ENCODE peak calls at places on chromosomes 12 and 14, in four cellular contexts. D, Y, U and V are unnamed samples. For H3K27me3 and H3K4me1, the result is how much of the 10 kb centered on the place peaks cover.

GRCh38 chr14:23567186-23568020 is at the start of gene AP1G2:
- DNase-seq in D (peak), Y (peak), U (peak), V (peak)

GRCh38 chr12:50686976-50687375 is 76.9 kb upstream of the ATF1 start:
- DNase-seq in D (no peak), Y (no peak), U (no peak), V (no peak)

GRCh38 chr14:78606111-78606510 is 435.9 kb downstream of the NRXN3 start:
- DNase-seq in D (no peak), Y (no peak), U (no peak), V (no peak)

GRCh38 chr12:19095869-19096480 is 33.6 kb upstream of the PLEKHA5 start:
- DNase-seq in D (no peak), Y (no peak), U (no peak), V (no peak)

GRCh38 chr12:66048843-66049537 is 81.6 kb downstream of the LLPH start:
- DNase-seq in D (no peak), Y (no peak), U (no peak), V (peak)

GRCh38 chr12:67891566-67891965 is 97.7 kb upstream of the IFNG-AS1 start:
- DNase-seq in D (no peak), Y (no peak), U (no peak), V (no peak)

GRCh38 chr12:73950506-73950905 is 587.1 kb upstream of the ATXN7L3B start:
- DNase-seq in D (no peak), Y (no peak), U (no peak), V (no peak)

GRCh38 chr14:68580676-68581075 is 212.2 kb downstream of the ZFP36L1 start:
- DNase-seq in D (peak), Y (no peak), U (no peak), V (no peak)

GRCh38 chr14:103204852-103205540 is 81.7 kb downstream of the TNFAIP2 start:
- DNase-seq in D (no peak), Y (no peak), U (no peak), V (no peak)

GRCh38 chr12:26136688-26137087 is 11.9 kb upstream of the BHLHE41 start:
- DNase-seq in D (no peak), Y (no peak), U (no peak), V (no peak)

GRCh38 chr12:26121323-26121740 is 3.5 kb downstream of the BHLHE41 start:
- DNase-seq in D (no peak), Y (no peak), U (no peak), V (peak)

GRCh38 chr12:116818341-116818856 is 62.8 kb downstream of the HRK start:
- DNase-seq in D (peak), Y (no peak), U (peak), V (no peak)

GRCh38 chr12:51752490-51752889 is 96.0 kb downstream of the FIGNL2 start:
- DNase-seq in D (peak), Y (peak), U (peak), V (no peak)

GRCh38 chr12:68405292-68405900 is 73.2 kb upstream of the MDM1 start:
- DNase-seq in D (no peak), Y (no peak), U (no peak), V (no peak)

GRCh38 chr14:94970937-94971730 is 186.2 kb downstream of the DICER1 start:
- DNase-seq in D (peak), Y (no peak), U (no peak), V (peak)

GRCh38 chr12:88181881-88182280 is 39.8 kb downstream of the TMTC3 start:
- DNase-seq in D (no peak), Y (no peak), U (no peak), V (no peak)

GRCh38 chr12:9856154-9856553 is 13.0 kb downstream of the CLEC2B start:
- DNase-seq in D (no peak), Y (no peak), U (no peak), V (no peak)

GRCh38 chr14:104239866-104240301 is 101.5 kb downstream of the KIF26A start:
- DNase-seq in D (no peak), Y (no peak), U (no peak), V (no peak)

GRCh38 chr14:100408350-100409015 is 85.3 kb downstream of the SLC25A47 start:
- DNase-seq in D (no peak), Y (no peak), U (no peak), V (no peak)

GRCh38 chr12:81758421-81759214 is 532 bp downstream of the PPFIA2 start:
- DNase-seq in D (peak), Y (no peak), U (no peak), V (no peak)

GRCh38 chr12:124713436-124714082 is 146.1 kb upstream of the NCOR2 start:
- DNase-seq in D (no peak), Y (no peak), U (no peak), V (peak)

GRCh38 chr14:34554540-34555250 is 15.2 kb upstream of the EAPP start:
- DNase-seq in D (peak), Y (no peak), U (no peak), V (no peak)

GRCh38 chr12:6062427-6063378 is 61.8 kb downstream of the VWF start:
- DNase-seq in D (peak), Y (no peak), U (peak), V (no peak)

GRCh38 chr14:65720743-65721142 is 308.2 kb downstream of the FUT8 start:
- DNase-seq in D (no peak), Y (no peak), U (no peak), V (no peak)

GRCh38 chr12:94832780-94833760 is 170.4 kb downstream of the NDUFA12 start:
- DNase-seq in D (peak), Y (no peak), U (no peak), V (peak)

GRCh38 chr12:56034586-56035332 is 7.0 kb upstream of the RPS26 start:
- DNase-seq in D (no peak), Y (no peak), U (no peak), V (no peak)

GRCh38 chr12:67968725-67969124 is 20.5 kb upstream of the IFNG-AS1 start:
- DNase-seq in D (no peak), Y (no peak), U (no peak), V (no peak)

GRCh38 chr14:68401855-68402254 is 391.0 kb downstream of the ZFP36L1 start:
- DNase-seq in D (no peak), Y (no peak), U (no peak), V (no peak)

GRCh38 chr14:92609955-92610354 is 96.4 kb downstream of the RIN3 start:
- DNase-seq in D (no peak), Y (no peak), U (no peak), V (no peak)

GRCh38 chr12:104793280-104793679 is 164.8 kb downstream of the SLC41A2 start:
- DNase-seq in D (peak), Y (no peak), U (no peak), V (no peak)

GRCh38 chr12:124109760-124110159 is 136.7 kb downstream of the ZNF664 start:
- DNase-seq in D (peak), Y (no peak), U (no peak), V (no peak)

GRCh38 chr12:113667095-113667494 is 195.4 kb upstream of the LHX5 start:
- DNase-seq in D (no peak), Y (no peak), U (no peak), V (no peak)

GRCh38 chr14:74405663-74406062 is 20.3 kb downstream of the SYNDIG1L start:
- DNase-seq in D (no peak), Y (no peak), U (no peak), V (no peak)
- TF ChIP-seq POLR2A in D (no peak), Y (no peak), U (no peak), V (no peak)

GRCh38 chr14:38209572-38210159 is 2.0 kb downstream of the SSTR1 start:
- DNase-seq in D (no peak), Y (no peak), U (no peak), V (no peak)
- H3K27me3 ChIP-seq in D (under half), Y (under half), U (under half), V (under half)

DNA sequence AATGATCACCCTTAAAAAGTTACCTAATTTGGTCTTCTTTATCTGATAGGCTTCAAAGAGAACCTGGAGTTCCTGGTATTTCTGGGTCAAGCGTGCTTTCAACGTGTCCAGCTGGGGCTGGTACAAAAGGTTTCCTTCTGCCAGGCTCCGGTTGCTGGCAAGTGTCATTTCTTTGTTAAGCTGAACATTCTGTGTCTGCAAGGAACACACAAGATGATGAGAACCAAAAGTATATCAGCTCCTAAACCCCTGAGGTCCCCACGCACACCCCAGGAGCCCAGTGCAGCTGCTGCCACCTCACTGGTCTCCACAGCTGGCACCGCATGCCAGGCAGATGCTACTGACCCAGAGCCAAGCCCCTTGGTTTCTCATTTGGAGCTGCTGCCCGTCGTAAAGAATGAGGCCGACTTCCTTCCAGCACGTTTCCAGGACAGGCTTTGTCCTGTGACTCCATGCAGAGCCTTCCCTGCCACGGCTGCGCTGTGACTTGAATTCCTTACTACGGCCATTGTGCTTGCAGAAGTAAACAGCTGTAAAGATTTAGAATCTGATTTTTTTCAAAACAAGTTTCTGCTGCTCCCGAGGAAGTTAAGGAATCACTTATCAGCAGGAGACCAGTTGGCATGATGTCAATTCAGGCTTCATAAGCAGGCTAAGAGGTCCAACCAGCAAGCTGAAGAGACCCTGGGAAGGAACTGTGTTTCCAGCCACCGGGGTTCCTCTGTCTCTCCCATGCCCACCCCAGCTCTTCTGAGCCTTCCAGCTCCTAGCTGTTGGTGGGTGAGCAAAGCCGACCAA is 24.9 kb downstream of the VPS37B start:
- DNase-seq in D (peak), Y (no peak), U (peak), V (no peak)
- H3K4me1 ChIP-seq in D (half or more), Y (under half), U (half or more), V (half or more)

DNA sequence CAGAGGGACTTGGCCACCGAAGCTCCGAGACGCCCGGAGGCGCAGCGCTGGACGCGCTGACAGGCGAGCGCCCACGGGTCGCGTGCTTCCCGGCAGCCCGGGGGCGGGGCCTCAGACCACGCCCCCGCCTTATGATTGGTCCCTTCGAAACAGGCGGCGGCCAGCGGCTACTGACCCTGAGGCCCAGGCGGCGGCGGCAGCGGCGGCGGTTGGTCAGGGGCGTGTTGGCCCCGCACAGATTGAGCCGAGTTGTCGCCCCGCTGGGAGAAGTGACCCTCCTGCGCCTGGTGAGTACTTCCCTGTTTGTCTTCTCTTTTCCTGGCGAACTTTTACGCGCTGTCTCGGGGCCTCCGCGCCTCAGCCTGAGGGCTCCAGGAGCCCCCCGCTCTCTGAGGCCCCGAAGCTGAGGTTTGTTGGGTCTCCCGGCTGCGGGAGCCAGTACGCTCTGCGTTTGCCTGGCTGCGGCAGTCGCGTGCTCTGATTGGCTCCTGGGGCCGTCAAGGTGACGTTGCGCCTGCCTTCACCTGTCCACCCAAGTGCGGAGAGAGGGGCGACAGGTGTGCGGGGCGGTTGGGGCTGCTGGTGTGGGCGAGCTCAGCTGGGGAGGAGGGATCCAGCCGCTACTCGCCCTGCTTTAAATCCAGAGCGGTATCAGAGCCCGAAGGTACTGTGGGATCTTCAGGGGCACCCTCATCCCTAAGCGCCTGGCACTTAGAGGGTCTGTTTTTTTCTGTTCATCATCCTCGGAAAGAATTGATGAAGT is at the start of gene GAS2L3:
- DNase-seq in D (peak), Y (peak), U (peak), V (peak)
- TF ChIP-seq POLR2A in D (no peak), Y (peak), U (peak), V (peak)

GRCh38 chr14:74257078-74257987 is 18.1 kb downstream of the VSX2 start:
- DNase-seq in D (peak), Y (no peak), U (peak), V (no peak)

GRCh38 chr14:74260525-74261233 is 21.4 kb downstream of the VSX2 start:
- DNase-seq in D (no peak), Y (no peak), U (no peak), V (no peak)

GRCh38 chr14:74257988-74258704 is 18.9 kb downstream of the VSX2 start:
- DNase-seq in D (no peak), Y (no peak), U (no peak), V (no peak)

GRCh38 chr14:74259513-74259912 is 20.3 kb downstream of the VSX2 start:
- DNase-seq in D (no peak), Y (no peak), U (no peak), V (no peak)

DNA sequence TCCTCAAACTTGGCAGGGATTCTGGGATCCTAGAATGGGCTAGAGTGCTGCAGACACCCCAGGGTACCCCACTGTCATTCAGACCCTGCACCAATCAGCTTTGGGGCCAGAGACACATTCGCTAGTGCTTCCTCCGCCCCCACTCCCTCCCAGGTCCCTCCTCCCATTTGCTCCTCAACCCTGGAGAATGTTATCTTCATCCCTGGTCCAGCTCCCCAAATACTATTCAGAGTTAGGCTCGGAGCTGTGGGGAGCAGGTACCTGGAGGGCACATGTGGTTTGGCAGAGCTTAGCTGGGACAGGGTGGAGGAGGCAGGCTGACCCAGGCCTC is 19.4 kb downstream of the VSX2 start:
- DNase-seq in D (no peak), Y (no peak), U (no peak), V (no peak)
- H3K27me3 ChIP-seq in D (under half), Y (under half), U (under half), V (under half)

DNA sequence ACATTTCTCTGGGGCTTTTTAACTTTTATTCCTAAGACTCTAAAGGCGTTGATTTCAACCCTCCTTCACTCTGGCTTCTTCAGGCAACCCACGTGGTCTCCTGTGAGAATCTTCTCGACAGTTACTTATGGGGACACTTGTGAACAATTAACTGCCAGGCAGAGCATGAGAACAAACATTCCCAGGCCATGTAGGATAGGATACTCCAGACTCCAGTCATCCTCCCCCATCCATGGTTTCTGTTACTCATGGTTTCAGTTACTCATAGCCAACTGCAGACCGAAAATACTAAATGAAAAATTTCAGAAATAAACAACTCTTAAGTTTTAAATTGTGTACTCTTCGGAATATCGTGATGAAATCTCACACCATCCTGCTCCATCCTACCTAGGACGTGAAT is 19.5 kb downstream of the GPR68 start:
- DNase-seq in D (no peak), Y (no peak), U (no peak), V (no peak)
- H3K4me1 ChIP-seq in D (under half), Y (under half), U (under half), V (under half)

DNA sequence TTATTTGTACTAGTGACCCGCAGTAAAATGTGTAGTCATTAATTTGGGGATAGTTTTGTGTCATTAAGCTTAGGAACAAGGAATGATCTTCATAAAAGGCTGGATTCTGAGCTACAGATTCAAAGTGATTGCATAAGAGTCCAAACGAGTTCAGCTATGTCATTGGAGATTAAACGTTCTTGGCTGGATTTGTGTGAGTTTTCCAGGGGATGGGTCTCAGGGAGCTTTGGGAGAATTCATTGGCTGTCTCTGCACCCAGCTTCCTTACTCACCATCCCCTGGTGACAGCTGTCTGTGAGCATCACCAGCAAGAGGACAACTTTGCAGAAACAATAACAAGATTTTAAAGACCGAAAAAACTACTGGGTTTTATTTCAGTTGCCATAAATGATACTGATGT is 130.4 kb downstream of the DAAM1 start:
- DNase-seq in D (no peak), Y (no peak), U (no peak), V (no peak)
- TF ChIP-seq POLR2A in D (no peak), Y (no peak), U (no peak), V (no peak)

GRCh38 chr12:24560192-24560591 is 388.7 kb downstream of the BCAT1 start:
- DNase-seq in D (no peak), Y (no peak), U (no peak), V (no peak)
- H3K27me3 ChIP-seq in D (under half), Y (under half), U (half or more), V (under half)

GRCh38 chr14:75231320-75231719 is 47.3 kb upstream of the FOS start:
- DNase-seq in D (no peak), Y (no peak), U (no peak), V (no peak)
- H3K4me1 ChIP-seq in D (under half), Y (under half), U (under half), V (under half)